ENCODE peak calls at places on chromosomes 2 and 18, in five cellular contexts. One of them, this sample, is unnamed.

GRCh38 chr2:224407241-224407680 is 5.4 kb upstream of the FAM124B start:
- DNase-seq in HepG2: no peak
- DNase-seq in SK-N-SH: no peak
- DNase-seq in HCT116: no peak
- DNase-seq in A549: no peak
- DNase-seq in this sample: no peak

GRCh38 chr18:57373017-57373416 is 20.7 kb downstream of the ST8SIA3 start:
- DNase-seq in A549: no peak
- DNase-seq in SK-N-SH: no peak
- DNase-seq in HepG2: no peak
- DNase-seq in HCT116: no peak
- DNase-seq in this sample: no peak

GRCh38 chr2:66441651-66442365 is 6.9 kb downstream of the MEIS1 start:
- DNase-seq in HepG2: no peak
- DNase-seq in HCT116: no peak
- DNase-seq in A549: no peak
- DNase-seq in SK-N-SH: no peak
- DNase-seq in this sample: no peak

GRCh38 chr2:227411320-227411989 is 23.7 kb upstream of the SCYGR1 start:
- DNase-seq in HCT116: no peak
- DNase-seq in A549: no peak
- DNase-seq in SK-N-SH: no peak
- DNase-seq in HepG2: no peak
- DNase-seq in this sample: peak

GRCh38 chr2:96359310-96359709 is 23.7 kb downstream of the NCAPH start:
- DNase-seq in HCT116: no peak
- DNase-seq in A549: no peak
- DNase-seq in HepG2: no peak
- DNase-seq in SK-N-SH: peak
- DNase-seq in this sample: no peak

GRCh38 chr2:169683054-169683424 is 11.2 kb downstream of the CFAP210 start:
- DNase-seq in SK-N-SH: no peak
- DNase-seq in A549: no peak
- DNase-seq in HCT116: no peak
- DNase-seq in HepG2: no peak
- DNase-seq in this sample: no peak

GRCh38 chr2:158953926-158954763 is 14.3 kb upstream of the TANC1 start:
- DNase-seq in HepG2: peak
- DNase-seq in HCT116: no peak
- DNase-seq in SK-N-SH: peak
- DNase-seq in A549: peak
- DNase-seq in this sample: no peak

GRCh38 chr18:50507120-50507590 is 52.7 kb upstream of the MAPK4 start:
- DNase-seq in HepG2: peak
- DNase-seq in A549: peak
- DNase-seq in SK-N-SH: peak
- DNase-seq in HCT116: no peak
- DNase-seq in this sample: no peak

GRCh38 chr2:240326886-240327285 is 108.6 kb upstream of the GPC1 start:
- DNase-seq in A549: no peak
- DNase-seq in HCT116: no peak
- DNase-seq in SK-N-SH: no peak
- DNase-seq in HepG2: no peak
- DNase-seq in this sample: no peak

GRCh38 chr2:233129351-233129978 is 69.3 kb downstream of the INPP5D start:
- DNase-seq in HCT116: peak
- DNase-seq in HepG2: no peak
- DNase-seq in SK-N-SH: peak
- DNase-seq in A549: peak
- DNase-seq in this sample: no peak

GRCh38 chr2:8086342-8086741 is 595.5 kb upstream of the ID2 start:
- DNase-seq in A549: no peak
- DNase-seq in HepG2: no peak
- DNase-seq in HCT116: no peak
- DNase-seq in SK-N-SH: no peak
- DNase-seq in this sample: no peak

GRCh38 chr2:43482974-43483373 is 112.9 kb downstream of the THADA start:
- DNase-seq in A549: no peak
- DNase-seq in SK-N-SH: no peak
- DNase-seq in HCT116: no peak
- DNase-seq in HepG2: no peak
- DNase-seq in this sample: peak

GRCh38 chr2:112758701-112759100 is 5.7 kb downstream of the CKAP2L start:
- DNase-seq in SK-N-SH: no peak
- DNase-seq in A549: no peak
- DNase-seq in HCT116: no peak
- DNase-seq in HepG2: no peak
- DNase-seq in this sample: no peak

GRCh38 chr2:165436559-165436958 is 32.9 kb upstream of the CSRNP3 start:
- DNase-seq in HepG2: no peak
- DNase-seq in HCT116: no peak
- DNase-seq in SK-N-SH: no peak
- DNase-seq in A549: no peak
- DNase-seq in this sample: no peak

GRCh38 chr2:173589604-173590277 is 235.1 kb downstream of the CDCA7 start:
- DNase-seq in A549: no peak
- DNase-seq in HCT116: peak
- DNase-seq in HepG2: no peak
- DNase-seq in SK-N-SH: no peak
- DNase-seq in this sample: no peak

GRCh38 chr2:122805346-122805745 is 1049.9 kb downstream of the TSN start:
- DNase-seq in HCT116: no peak
- DNase-seq in SK-N-SH: no peak
- DNase-seq in HepG2: no peak
- DNase-seq in A549: no peak
- DNase-seq in this sample: no peak

GRCh38 chr18:3265564-3266033 is 3.7 kb downstream of the MYL12B start:
- DNase-seq in HepG2: peak
- DNase-seq in SK-N-SH: no peak
- DNase-seq in A549: no peak
- DNase-seq in HCT116: no peak
- DNase-seq in this sample: no peak

GRCh38 chr2:191845248-191845715 is 1.6 kb downstream of the CAVIN2 start:
- DNase-seq in A549: no peak
- DNase-seq in SK-N-SH: no peak
- DNase-seq in HCT116: no peak
- DNase-seq in HepG2: peak
- DNase-seq in this sample: no peak

GRCh38 chr2:55519908-55520885 is 679 bp downstream of the CFAP36 start:
- DNase-seq in HCT116: no peak
- DNase-seq in HepG2: peak
- DNase-seq in A549: peak
- DNase-seq in SK-N-SH: peak
- DNase-seq in this sample: no peak

GRCh38 chr2:64455031-64455332 is 1.0 kb downstream of the LGALSL start:
- DNase-seq in A549: no peak
- DNase-seq in HCT116: no peak
- DNase-seq in HepG2: no peak
- DNase-seq in SK-N-SH: no peak
- DNase-seq in this sample: no peak

DNA sequence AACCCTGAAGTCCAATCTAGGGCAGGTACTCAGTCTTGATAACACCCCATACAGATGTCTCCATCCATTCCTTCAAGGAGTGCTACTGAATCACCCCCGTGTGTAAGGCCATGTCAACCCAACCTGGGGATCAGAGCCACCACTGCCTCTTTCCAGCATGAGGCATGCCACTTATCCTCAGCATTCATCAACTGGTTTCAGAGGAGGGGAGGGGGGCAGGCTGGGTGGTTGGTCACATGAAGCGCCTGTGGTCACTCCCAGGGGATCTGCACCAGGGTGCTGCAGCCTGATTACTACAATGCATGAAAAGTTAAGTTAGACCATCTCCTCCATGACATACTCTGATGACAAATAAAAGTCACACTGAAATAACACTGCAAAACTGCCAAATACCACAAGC is 65.0 kb downstream of the UXS1 start:
- DNase-seq in SK-N-SH: no peak
- DNase-seq in A549: no peak
- DNase-seq in HepG2: no peak
- DNase-seq in HCT116: no peak
- DNase-seq in this sample: no peak
- TF ChIP-seq REST in SK-N-SH: no peak
- TF ChIP-seq REST in A549: no peak
- TF ChIP-seq REST in HepG2: no peak
- TF ChIP-seq REST in HCT116: no peak
- TF ChIP-seq REST in this sample: no peak

GRCh38 chr2:9536504-9536903 is 19.1 kb downstream of the ADAM17 start:
- DNase-seq in SK-N-SH: no peak
- DNase-seq in HepG2: no peak
- DNase-seq in A549: peak
- DNase-seq in HCT116: no peak
- DNase-seq in this sample: no peak

GRCh38 chr2:9535177-9535576 is 20.5 kb downstream of the ADAM17 start:
- DNase-seq in HCT116: no peak
- DNase-seq in SK-N-SH: no peak
- DNase-seq in A549: no peak
- DNase-seq in HepG2: no peak
- DNase-seq in this sample: no peak

GRCh38 chr2:9539530-9539929 is 16.1 kb downstream of the ADAM17 start:
- DNase-seq in HepG2: no peak
- DNase-seq in SK-N-SH: no peak
- DNase-seq in HCT116: no peak
- DNase-seq in A549: no peak
- DNase-seq in this sample: no peak

GRCh38 chr2:9533663-9534062 is 22.0 kb downstream of the ADAM17 start:
- DNase-seq in SK-N-SH: no peak
- DNase-seq in A549: no peak
- DNase-seq in HCT116: no peak
- DNase-seq in HepG2: no peak
- DNase-seq in this sample: no peak

DNA sequence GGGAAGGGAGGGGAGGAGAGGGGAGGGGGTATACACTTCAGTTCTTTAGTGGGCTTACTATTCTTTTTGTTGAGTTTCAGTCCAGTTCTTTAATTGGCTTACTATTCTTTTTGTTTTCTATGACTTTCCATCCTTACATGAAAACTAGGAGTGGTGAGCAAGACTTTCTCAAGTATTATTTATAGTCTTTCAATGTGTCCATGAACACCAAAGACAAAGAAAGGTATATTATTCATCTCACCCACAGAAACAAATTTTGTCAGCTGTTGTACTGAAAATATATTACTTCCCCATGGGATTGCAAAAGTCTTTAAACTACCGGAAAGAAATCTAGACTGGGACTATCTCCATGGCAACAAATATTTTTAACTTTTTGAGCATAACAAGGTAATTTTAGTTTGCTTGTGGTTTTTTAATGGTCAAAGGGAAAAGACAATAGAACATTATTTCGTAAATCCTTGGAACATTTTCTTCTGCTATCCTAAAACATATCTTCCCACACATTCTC is 17.6 kb downstream of the ADAM17 start:
- DNase-seq in HepG2: no peak
- DNase-seq in A549: peak
- DNase-seq in HCT116: no peak
- DNase-seq in SK-N-SH: no peak
- DNase-seq in this sample: no peak
- TF ChIP-seq REST in HepG2: no peak
- TF ChIP-seq REST in A549: no peak
- TF ChIP-seq REST in HCT116: no peak
- TF ChIP-seq REST in SK-N-SH: no peak
- TF ChIP-seq REST in this sample: no peak

GRCh38 chr2:206614825-206615224 is 27.5 kb upstream of the FAM237A start:
- DNase-seq in SK-N-SH: no peak
- DNase-seq in HepG2: no peak
- DNase-seq in A549: peak
- DNase-seq in HCT116: no peak
- DNase-seq in this sample: no peak
- TF ChIP-seq REST in SK-N-SH: no peak
- TF ChIP-seq REST in HepG2: no peak
- TF ChIP-seq REST in A549: no peak
- TF ChIP-seq REST in HCT116: no peak
- TF ChIP-seq REST in this sample: no peak

DNA sequence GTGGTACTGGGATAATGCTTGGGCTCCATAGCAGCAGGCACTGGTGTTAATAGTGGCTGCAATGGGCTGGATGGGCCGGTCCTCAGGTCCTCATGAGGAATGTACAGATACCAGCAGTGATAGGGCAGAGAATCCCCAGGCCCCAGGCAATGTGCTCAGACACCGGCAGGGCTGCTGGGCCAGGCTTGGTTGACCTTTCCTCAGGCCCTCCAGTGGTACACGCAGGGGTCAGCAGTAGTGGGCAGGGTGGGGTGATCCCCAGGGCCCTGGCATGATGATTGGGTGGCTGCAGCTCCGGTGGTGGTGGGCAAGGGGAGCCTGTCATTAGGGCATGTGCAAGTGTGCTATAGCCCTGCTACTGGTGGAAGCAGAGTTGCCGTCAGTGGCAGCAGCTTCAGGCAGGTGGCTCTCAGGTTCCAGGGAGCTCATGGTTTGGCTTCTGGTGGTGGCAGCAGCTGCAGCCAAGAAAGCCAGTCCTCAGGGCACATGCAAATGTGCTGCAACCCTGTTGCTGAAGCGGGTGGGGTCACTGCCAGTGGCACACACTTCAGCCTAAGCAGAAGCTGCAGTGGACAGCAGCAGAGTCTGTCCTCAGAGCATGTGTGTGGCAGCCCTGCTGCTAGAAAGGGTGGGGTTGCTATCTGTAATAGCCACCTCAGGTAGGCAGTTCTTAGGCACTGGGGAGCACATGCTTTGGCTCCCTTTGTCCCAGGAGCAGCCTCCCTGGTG is 56.8 kb downstream of the CCNT2 start:
- DNase-seq in HepG2: no peak
- DNase-seq in A549: no peak
- DNase-seq in HCT116: no peak
- DNase-seq in SK-N-SH: no peak
- DNase-seq in this sample: no peak
- TF ChIP-seq REST in HepG2: no peak
- TF ChIP-seq REST in A549: no peak
- TF ChIP-seq REST in HCT116: no peak
- TF ChIP-seq REST in SK-N-SH: no peak
- TF ChIP-seq REST in this sample: no peak

GRCh38 chr18:78407456-78407823 is 572.2 kb upstream of the SALL3 start:
- DNase-seq in HCT116: no peak
- DNase-seq in SK-N-SH: no peak
- DNase-seq in A549: no peak
- DNase-seq in HepG2: no peak
- DNase-seq in this sample: no peak
- TF ChIP-seq REST in HCT116: no peak
- TF ChIP-seq REST in SK-N-SH: no peak
- TF ChIP-seq REST in A549: no peak
- TF ChIP-seq REST in HepG2: no peak
- TF ChIP-seq REST in this sample: no peak

This sample was measured in GM12878.